ENCODE peak calls at places on chromosome 22, in six cellular contexts. O, X, S, V, P and I are unnamed samples.

GRCh38 chr22:23831261-23831660 is 7.5 kb downstream of the DERL3 start:
- DNase-seq in O (no peak), X (no peak), S (no peak), V (no peak), P (no peak), I (no peak)

GRCh38 chr22:46748206-46748947 is 10.3 kb upstream of the CERK start:
- DNase-seq in O (no peak), X (no peak), S (no peak), V (no peak), P (no peak), I (no peak)

GRCh38 chr22:37032535-37033460 is 13.3 kb downstream of the MPST start:
- DNase-seq in O (no peak), X (peak), S (peak), V (peak), P (peak), I (peak)

GRCh38 chr22:46012881-46013281 is 35.9 kb upstream of the WNT7B start:
- DNase-seq in O (no peak), X (no peak), S (no peak), V (no peak), P (no peak), I (no peak)

GRCh38 chr22:50112151-50113118 is 22.6 kb downstream of the MOV10L1 start:
- DNase-seq in O (no peak), X (peak), S (no peak), V (peak), P (no peak), I (no peak)

GRCh38 chr22:46619830-46620501 is at the start of gene GRAMD4:
- DNase-seq in O (no peak), X (no peak), S (no peak), V (no peak), P (no peak), I (no peak)

GRCh38 chr22:38230108-38230825 is 28.5 kb downstream of the MAFF start:
- DNase-seq in O (no peak), X (no peak), S (peak), V (no peak), P (peak), I (no peak)

GRCh38 chr22:36376265-36376664 is 11.5 kb downstream of the MYH9 start:
- DNase-seq in O (no peak), X (no peak), S (no peak), V (no peak), P (no peak), I (no peak)

GRCh38 chr22:44914026-44914721 is 95.6 kb downstream of the PHF21B start:
- DNase-seq in O (no peak), X (no peak), S (no peak), V (no peak), P (no peak), I (no peak)

GRCh38 chr22:23225724-23226496 is 45.6 kb downstream of the BCR start:
- DNase-seq in O (no peak), X (peak), S (no peak), V (no peak), P (peak), I (no peak)

GRCh38 chr22:45469573-45470383 is 32.9 kb upstream of the FBLN1 start:
- DNase-seq in O (no peak), X (no peak), S (no peak), V (peak), P (peak), I (no peak)

GRCh38 chr22:38570841-38571364 is 920 bp upstream of the DMC1 start:
- DNase-seq in O (no peak), X (peak), S (peak), V (peak), P (peak), I (no peak)

GRCh38 chr22:47801541-47802245 is 1039.2 kb downstream of the TBC1D22A start:
- DNase-seq in O (no peak), X (no peak), S (no peak), V (no peak), P (no peak), I (peak)

GRCh38 chr22:43266117-43266516 is 77.1 kb downstream of the SCUBE1 start:
- DNase-seq in O (no peak), X (no peak), S (no peak), V (no peak), P (no peak), I (no peak)

GRCh38 chr22:45276507-45276906 is 8.2 kb upstream of the UPK3A start:
- DNase-seq in O (no peak), X (no peak), S (no peak), V (no peak), P (no peak), I (no peak)

GRCh38 chr22:23302171-23303002 is 122.1 kb downstream of the BCR start:
- DNase-seq in O (no peak), X (no peak), S (no peak), V (no peak), P (no peak), I (no peak)

GRCh38 chr22:29040385-29041275 is 21.0 kb downstream of the C22orf31 start:
- DNase-seq in O (peak), X (peak), S (peak), V (peak), P (peak), I (peak)

GRCh38 chr22:20867179-20868099 is 8.6 kb downstream of the SNAP29 start:
- DNase-seq in O (no peak), X (peak), S (peak), V (peak), P (no peak), I (peak)

GRCh38 chr22:39138357-39138997 is 14.0 kb downstream of the CBX7 start:
- DNase-seq in O (no peak), X (no peak), S (no peak), V (no peak), P (no peak), I (no peak)

GRCh38 chr22:23895599-23896144 is 1.5 kb downstream of the MIF start:
- DNase-seq in O (no peak), X (no peak), S (no peak), V (no peak), P (no peak), I (no peak)

GRCh38 chr22:39628563-39629080 is 58.1 kb downstream of the CACNA1I start:
- DNase-seq in O (no peak), X (no peak), S (no peak), V (no peak), P (no peak), I (no peak)

GRCh38 chr22:22431271-22432220 is 77.0 kb downstream of the ZNF280B start:
- DNase-seq in O (no peak), X (peak), S (peak), V (peak), P (peak), I (peak)

GRCh38 chr22:49502126-49502826 is 325.4 kb downstream of the BRD1 start:
- DNase-seq in O (no peak), X (peak), S (no peak), V (no peak), P (no peak), I (no peak)

GRCh38 chr22:20438066-20438677 is 547 bp upstream of the SCARF2 start:
- DNase-seq in O (no peak), X (no peak), S (no peak), V (peak), P (no peak), I (no peak)

GRCh38 chr22:24592144-24592845 is 578 bp downstream of the LRRC75B start:
- DNase-seq in O (no peak), X (no peak), S (no peak), V (peak), P (no peak), I (no peak)

GRCh38 chr22:39236321-39237275 is 8.2 kb downstream of the PDGFB start:
- DNase-seq in O (no peak), X (no peak), S (peak), V (no peak), P (peak), I (no peak)

GRCh38 chr22:21446128-21446826 is 20.9 kb upstream of the TMEM191C start:
- DNase-seq in O (no peak), X (no peak), S (peak), V (no peak), P (peak), I (peak)

GRCh38 chr22:50697667-50698506 is 25.3 kb downstream of the SHANK3 start:
- DNase-seq in O (no peak), X (no peak), S (no peak), V (no peak), P (no peak), I (no peak)

GRCh38 chr22:32649515-32650200 is 151.8 kb upstream of the TIMP3 start:
- DNase-seq in O (no peak), X (no peak), S (no peak), V (peak), P (no peak), I (no peak)